ENCODE peak calls at places on chromosome 21, in five cellular contexts. K, E, U, V and J are unnamed samples.

GRCh38 chr21:44414291-44415072 is 40.8 kb upstream of the LRRC3 start:
- DNase-seq in E (no peak), K (no peak), U (no peak), V (no peak), J (no peak)

GRCh38 chr21:44993321-44994015 is 53.6 kb downstream of the SLX9 start:
- DNase-seq in V (no peak), E (no peak), U (no peak), K (no peak), J (no peak)

GRCh38 chr21:16534408-16535099 is 804.8 kb downstream of the USP25 start:
- DNase-seq in K (peak), E (no peak), V (no peak), U (no peak), J (no peak)

GRCh38 chr21:15152591-15152990 is 87.8 kb upstream of the NRIP1 start:
- DNase-seq in K (no peak), E (no peak), U (no peak), V (no peak), J (no peak)

GRCh38 chr21:31675332-31675731 is 15.8 kb downstream of the SOD1 start:
- DNase-seq in E (no peak), V (no peak), U (no peak), K (no peak), J (no peak)

GRCh38 chr21:29190920-29191319 is 60.5 kb downstream of the MAP3K7CL start:
- DNase-seq in E (no peak), V (no peak), U (peak), K (no peak), J (no peak)

GRCh38 chr21:29148535-29148934 is 18.1 kb downstream of the MAP3K7CL start:
- DNase-seq in E (no peak), V (no peak), K (no peak), U (no peak), J (no peak)

GRCh38 chr21:44872568-44873355 is 728 bp downstream of the PTTG1IP start:
- DNase-seq in E (no peak), K (peak), V (no peak), U (no peak), J (peak)

GRCh38 chr21:32544697-32545096 is 40.6 kb downstream of the TCP10L start:
- DNase-seq in V (no peak), E (no peak), U (no peak), K (no peak), J (no peak)

GRCh38 chr21:34974162-34974981 is 74.7 kb downstream of the RUNX1 start:
- DNase-seq in E (no peak), U (peak), K (no peak), V (peak), J (no peak)

GRCh38 chr21:27320868-27321267 is 354.0 kb upstream of the ADAMTS5 start:
- DNase-seq in E (no peak), V (no peak), K (no peak), U (no peak), J (no peak)

GRCh38 chr21:25183577-25183976 is 423.7 kb downstream of the MRPL39 start:
- DNase-seq in V (no peak), E (no peak), K (no peak), U (no peak), J (no peak)

GRCh38 chr21:14046401-14046800 is 164.4 kb downstream of the LIPI start:
- DNase-seq in U (no peak), V (no peak), E (no peak), K (no peak), J (no peak)

GRCh38 chr21:42593007-42593814 is 60.2 kb upstream of the PDE9A start:
- DNase-seq in K (peak), V (no peak), U (peak), E (peak), J (peak)

GRCh38 chr21:42591170-42591869 is 62.1 kb upstream of the PDE9A start:
- DNase-seq in K (no peak), E (no peak), U (no peak), V (no peak), J (no peak)

GRCh38 chr21:42590431-42591131 is 62.8 kb upstream of the PDE9A start:
- DNase-seq in U (no peak), K (no peak), V (no peak), E (no peak), J (no peak)

GRCh38 chr21:42593815-42594157 is 59.6 kb upstream of the PDE9A start:
- DNase-seq in V (no peak), U (no peak), K (no peak), E (no peak), J (no peak)

DNA sequence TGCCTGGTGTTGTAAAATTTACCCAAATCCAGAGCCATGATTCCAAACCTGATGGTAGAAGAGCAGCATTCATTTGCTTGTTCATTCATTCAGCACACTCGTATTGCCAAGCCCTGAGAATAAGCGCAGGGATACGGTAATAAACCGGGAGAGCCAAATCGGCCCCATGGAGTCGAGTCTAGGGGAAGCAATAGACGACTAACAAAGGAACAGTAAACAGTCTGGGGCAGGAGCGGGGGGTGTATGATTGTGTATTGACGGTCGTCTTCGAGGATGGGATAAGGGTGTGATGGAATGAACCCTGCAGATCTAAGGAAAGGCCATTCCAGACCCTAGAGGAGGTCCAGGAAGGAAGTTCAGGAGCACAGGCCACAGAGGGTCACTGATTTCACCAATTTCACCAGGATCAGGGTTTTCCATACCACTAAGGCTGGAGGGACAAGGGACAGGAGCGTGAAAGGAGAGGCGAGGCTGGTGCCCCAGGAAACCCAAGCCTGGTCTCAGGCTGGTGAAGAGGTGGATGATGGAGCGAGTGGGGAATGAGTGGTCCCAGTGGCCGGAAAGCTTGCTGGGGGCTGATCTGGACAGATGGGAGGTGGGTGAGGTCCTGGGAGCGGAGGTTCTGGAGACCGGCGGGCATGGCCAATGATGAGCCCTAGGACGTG is 61.1 kb upstream of the PDE9A start:
- DNase-seq in E (no peak), U (no peak), V (no peak), K (no peak), J (no peak)
- TF ChIP-seq SUZ12 in E (no peak), U (no peak), V (no peak), K (no peak), J (no peak)

DNA sequence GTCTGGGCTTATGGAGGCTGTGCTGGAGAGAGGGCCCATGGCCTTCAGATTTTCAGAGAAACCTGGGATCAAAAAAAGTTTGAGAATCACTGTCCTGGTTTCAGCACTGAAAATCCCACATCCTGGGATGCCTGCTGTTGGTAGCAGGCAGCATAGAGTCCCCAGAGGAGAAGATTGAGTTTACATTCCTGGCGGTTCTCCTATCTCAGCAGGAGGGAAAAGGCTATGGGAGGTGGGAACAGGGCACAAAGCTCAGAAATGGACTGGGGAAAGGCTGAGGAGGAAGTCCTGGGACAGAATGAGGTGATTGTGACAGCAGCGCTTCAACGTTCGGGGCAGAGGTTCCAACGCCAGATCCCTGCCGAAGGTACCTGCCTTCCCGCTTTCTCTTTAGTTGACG is 103.4 kb downstream of the ETS2 start:
- DNase-seq in K (no peak), U (peak), E (no peak), V (no peak), J (no peak)
- TF ChIP-seq SUZ12 in K (no peak), U (no peak), E (no peak), V (no peak), J (no peak)

GRCh38 chr21:40829791-40830190 is 17.2 kb downstream of the DSCAM start:
- DNase-seq in K (no peak), U (no peak), V (no peak), E (no peak), J (no peak)

GRCh38 chr21:40829308-40829707 is 17.6 kb downstream of the DSCAM start:
- DNase-seq in U (no peak), E (no peak), V (no peak), K (no peak), J (no peak)

GRCh38 chr21:40827509-40827908 is 19.4 kb downstream of the DSCAM start:
- DNase-seq in U (no peak), E (no peak), K (no peak), V (no peak), J (no peak)

GRCh38 chr21:40832316-40832715 is 14.6 kb downstream of the DSCAM start:
- DNase-seq in U (no peak), V (no peak), K (no peak), E (no peak), J (no peak)

DNA sequence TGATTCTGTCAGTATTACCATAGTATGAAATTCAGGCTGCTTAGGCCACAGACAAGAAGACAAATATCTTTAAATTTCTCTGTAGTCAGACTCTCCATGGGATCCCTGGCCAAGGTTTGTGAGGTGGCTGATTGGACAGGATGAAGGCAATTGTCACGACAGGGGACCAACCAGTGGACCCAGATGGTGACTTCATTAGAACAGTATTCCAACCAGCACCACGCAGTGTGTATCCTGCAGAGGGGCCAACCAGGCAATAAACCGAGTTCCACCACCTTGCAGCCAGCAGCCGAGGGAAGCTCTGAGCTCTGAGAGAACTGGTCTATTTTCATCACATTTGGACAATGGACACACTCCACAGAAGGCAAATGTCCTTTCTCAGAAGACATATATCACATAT is 16.1 kb downstream of the DSCAM start:
- DNase-seq in U (no peak), V (no peak), E (no peak), K (no peak), J (no peak)
- TF ChIP-seq SUZ12 in U (no peak), V (no peak), E (no peak), K (no peak), J (no peak)

GRCh38 chr21:36643374-36644250 is 55.3 kb upstream of the SIM2 start:
- DNase-seq in E (no peak), K (no peak), U (no peak), V (no peak), J (no peak)
- TF ChIP-seq SUZ12 in E (no peak), K (no peak), U (no peak), V (no peak), J (no peak)

GRCh38 chr21:42220138-42220701 is 1.3 kb downstream of the ABCG1 start:
- DNase-seq in E (peak), V (no peak), U (peak), K (peak), J (no peak)
- TF ChIP-seq SUZ12 in E (peak), V (no peak), U (no peak), K (no peak), J (peak)

GRCh38 chr21:46596201-46596600 is 8.7 kb downstream of the S100B start:
- DNase-seq in V (no peak), K (no peak), E (no peak), U (no peak), J (no peak)

GRCh38 chr21:46597031-46597430 is 7.9 kb downstream of the S100B start:
- DNase-seq in V (no peak), K (no peak), U (no peak), E (no peak), J (no peak)

GRCh38 chr21:46597896-46598343 is 7.0 kb downstream of the S100B start:
- DNase-seq in V (no peak), K (no peak), E (no peak), U (no peak), J (no peak)

GRCh38 chr21:46598563-46599250 is 6.2 kb downstream of the S100B start:
- DNase-seq in K (no peak), E (no peak), U (no peak), V (no peak), J (no peak)

GRCh38 chr21:46594276-46594675 is 10.6 kb downstream of the S100B start:
- DNase-seq in E (no peak), V (no peak), K (no peak), U (no peak), J (no peak)
- TF ChIP-seq SUZ12 in E (no peak), V (no peak), K (no peak), U (no peak), J (no peak)

GRCh38 chr21:42724226-42724920 is 71.0 kb downstream of the PDE9A start:
- DNase-seq in K (no peak), U (peak), V (no peak), E (no peak), J (no peak)
- TF ChIP-seq SUZ12 in K (no peak), U (no peak), V (no peak), E (no peak), J (no peak)

DNA sequence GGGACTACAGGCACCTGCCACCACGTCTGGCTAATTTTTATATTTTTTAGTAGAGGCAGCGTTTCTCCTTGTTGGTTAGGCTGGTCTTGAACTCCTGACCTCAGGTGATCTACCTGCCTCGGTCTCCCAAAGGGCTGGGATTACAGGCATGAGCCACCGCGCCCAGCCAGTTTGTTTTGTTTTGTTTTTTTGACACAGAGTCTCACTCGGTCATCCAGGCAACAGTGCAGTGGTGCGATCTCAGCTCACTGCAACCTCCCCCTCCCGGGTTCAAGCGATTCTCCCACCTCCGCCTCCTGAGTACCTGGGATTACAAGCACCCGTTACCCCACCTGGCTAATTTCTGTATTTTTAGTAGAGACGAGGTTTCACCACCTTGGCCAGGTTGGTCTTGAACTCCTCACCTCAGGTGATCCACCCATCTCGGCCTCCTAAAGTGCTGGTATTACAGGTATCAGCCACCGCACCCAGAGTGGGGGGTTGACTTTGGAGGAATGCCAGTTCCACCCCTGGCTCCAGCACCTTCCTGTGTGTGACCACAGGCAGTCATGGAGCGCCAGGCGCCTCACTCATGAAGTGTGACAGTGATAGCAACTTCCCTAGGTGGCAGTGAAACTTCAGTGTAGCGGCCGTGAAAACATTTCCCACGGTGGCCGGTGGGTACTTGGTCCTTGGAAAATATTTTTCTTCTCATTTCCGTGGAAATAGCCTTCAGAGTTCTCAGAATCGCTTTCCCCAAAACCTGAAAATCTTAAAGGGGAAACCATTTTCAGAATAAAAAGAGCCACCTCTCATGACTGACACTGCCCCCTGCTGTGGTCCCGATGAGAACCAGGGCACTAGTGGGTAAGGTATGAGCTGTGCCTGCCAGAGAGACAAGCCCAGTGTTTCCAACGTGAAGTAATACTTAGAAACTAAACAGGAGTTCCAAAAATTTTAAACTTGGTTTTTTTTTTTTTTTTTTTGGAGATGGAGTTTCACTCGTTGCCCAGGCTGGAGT is 48.6 kb downstream of the WDR4 start:
- DNase-seq in U (no peak), K (no peak), E (no peak), V (no peak), J (no peak)
- TF ChIP-seq SUZ12 in U (no peak), K (no peak), E (no peak), V (no peak), J (no peak)